ENCODE peak calls at places on chromosome 20, in five cellular contexts. One of them, this sample, is unnamed.

GRCh38 chr20:25336561-25337422 is 53.8 kb downstream of the ABHD12 start:
- DNase-seq in A549: peak
- DNase-seq in uterus: no peak
- DNase-seq in transverse colon: no peak
- DNase-seq in esophagus squamous epithelium: no peak
- DNase-seq in this sample: no peak

GRCh38 chr20:24160563-24161355 is 172.2 kb upstream of the GGTLC1 start:
- DNase-seq in A549: peak
- DNase-seq in uterus: peak
- DNase-seq in transverse colon: peak
- DNase-seq in esophagus squamous epithelium: no peak
- DNase-seq in this sample: peak

GRCh38 chr20:884983-885952 is 30.9 kb downstream of the ANGPT4 start:
- DNase-seq in A549: no peak
- DNase-seq in uterus: no peak
- DNase-seq in transverse colon: no peak
- DNase-seq in esophagus squamous epithelium: no peak
- DNase-seq in this sample: no peak

GRCh38 chr20:17471606-17472187 is 59.5 kb downstream of the BFSP1 start:
- DNase-seq in A549: no peak
- DNase-seq in uterus: no peak
- DNase-seq in transverse colon: no peak
- DNase-seq in esophagus squamous epithelium: no peak
- DNase-seq in this sample: no peak

GRCh38 chr20:44138859-44139258 is 48.1 kb downstream of the JPH2 start:
- DNase-seq in A549: peak
- DNase-seq in uterus: no peak
- DNase-seq in transverse colon: no peak
- DNase-seq in esophagus squamous epithelium: no peak
- DNase-seq in this sample: no peak

GRCh38 chr20:57680131-57680716 is 29.6 kb downstream of the PMEPA1 start:
- DNase-seq in A549: no peak
- DNase-seq in uterus: no peak
- DNase-seq in transverse colon: peak
- DNase-seq in esophagus squamous epithelium: no peak
- DNase-seq in this sample: no peak

GRCh38 chr20:21179796-21180195 is 53.9 kb downstream of the KIZ start:
- DNase-seq in A549: no peak
- DNase-seq in uterus: no peak
- DNase-seq in transverse colon: no peak
- DNase-seq in esophagus squamous epithelium: no peak
- DNase-seq in this sample: no peak

GRCh38 chr20:61252601-61253263 is 671 bp downstream of the CDH4 start:
- DNase-seq in A549: peak
- DNase-seq in uterus: no peak
- DNase-seq in transverse colon: no peak
- DNase-seq in esophagus squamous epithelium: no peak
- DNase-seq in this sample: peak

GRCh38 chr20:19893356-19893755 is 123.8 kb upstream of the NAA20 start:
- DNase-seq in A549: no peak
- DNase-seq in uterus: no peak
- DNase-seq in transverse colon: no peak
- DNase-seq in esophagus squamous epithelium: no peak
- DNase-seq in this sample: no peak

GRCh38 chr20:20593447-20594170 is 118.8 kb downstream of the RALGAPA2 start:
- DNase-seq in A549: peak
- DNase-seq in uterus: no peak
- DNase-seq in transverse colon: no peak
- DNase-seq in esophagus squamous epithelium: no peak
- DNase-seq in this sample: peak

GRCh38 chr20:41050361-41051019 is 21.9 kb downstream of the TOP1 start:
- DNase-seq in A549: no peak
- DNase-seq in uterus: no peak
- DNase-seq in transverse colon: no peak
- DNase-seq in esophagus squamous epithelium: no peak
- DNase-seq in this sample: no peak

GRCh38 chr20:60297649-60298048 is 339.4 kb downstream of the CDH26 start:
- DNase-seq in A549: no peak
- DNase-seq in uterus: no peak
- DNase-seq in transverse colon: no peak
- DNase-seq in esophagus squamous epithelium: no peak
- DNase-seq in this sample: no peak

GRCh38 chr20:21301940-21302644 is 1.0 kb upstream of the XRN2 start:
- DNase-seq in A549: no peak
- DNase-seq in uterus: no peak
- DNase-seq in transverse colon: no peak
- DNase-seq in esophagus squamous epithelium: no peak
- DNase-seq in this sample: no peak

GRCh38 chr20:54025166-54025835 is 45.1 kb downstream of the BCAS1 start:
- DNase-seq in A549: no peak
- DNase-seq in uterus: no peak
- DNase-seq in transverse colon: no peak
- DNase-seq in esophagus squamous epithelium: no peak
- DNase-seq in this sample: peak

GRCh38 chr20:57632286-57632685 is 12.1 kb upstream of the ZBP1 start:
- DNase-seq in A549: no peak
- DNase-seq in uterus: no peak
- DNase-seq in transverse colon: no peak
- DNase-seq in esophagus squamous epithelium: no peak
- DNase-seq in this sample: no peak

GRCh38 chr20:13336308-13337089 is 115.4 kb downstream of the ISM1 start:
- DNase-seq in A549: peak
- DNase-seq in uterus: no peak
- DNase-seq in transverse colon: no peak
- DNase-seq in esophagus squamous epithelium: no peak
- DNase-seq in this sample: peak

GRCh38 chr20:35021063-35021462 is 65.4 kb downstream of the MYH7B start:
- DNase-seq in A549: no peak
- DNase-seq in uterus: no peak
- DNase-seq in transverse colon: no peak
- DNase-seq in esophagus squamous epithelium: no peak
- DNase-seq in this sample: no peak

GRCh38 chr20:24954151-24954550 is 5.1 kb downstream of the CST7 start:
- DNase-seq in A549: no peak
- DNase-seq in uterus: no peak
- DNase-seq in transverse colon: no peak
- DNase-seq in esophagus squamous epithelium: no peak
- DNase-seq in this sample: no peak

GRCh38 chr20:9500121-9500911 is 14.1 kb upstream of the LAMP5 start:
- DNase-seq in A549: no peak
- DNase-seq in uterus: no peak
- DNase-seq in transverse colon: peak
- DNase-seq in esophagus squamous epithelium: no peak
- DNase-seq in this sample: no peak

GRCh38 chr20:51345601-51346101 is 196.9 kb downstream of the NFATC2 start:
- DNase-seq in A549: peak
- DNase-seq in uterus: no peak
- DNase-seq in transverse colon: no peak
- DNase-seq in esophagus squamous epithelium: no peak
- DNase-seq in this sample: peak

GRCh38 chr20:1945134-1945618 is 48.7 kb downstream of the PDYN start:
- DNase-seq in A549: no peak
- DNase-seq in uterus: peak
- DNase-seq in transverse colon: peak
- DNase-seq in esophagus squamous epithelium: no peak
- DNase-seq in this sample: no peak

DNA sequence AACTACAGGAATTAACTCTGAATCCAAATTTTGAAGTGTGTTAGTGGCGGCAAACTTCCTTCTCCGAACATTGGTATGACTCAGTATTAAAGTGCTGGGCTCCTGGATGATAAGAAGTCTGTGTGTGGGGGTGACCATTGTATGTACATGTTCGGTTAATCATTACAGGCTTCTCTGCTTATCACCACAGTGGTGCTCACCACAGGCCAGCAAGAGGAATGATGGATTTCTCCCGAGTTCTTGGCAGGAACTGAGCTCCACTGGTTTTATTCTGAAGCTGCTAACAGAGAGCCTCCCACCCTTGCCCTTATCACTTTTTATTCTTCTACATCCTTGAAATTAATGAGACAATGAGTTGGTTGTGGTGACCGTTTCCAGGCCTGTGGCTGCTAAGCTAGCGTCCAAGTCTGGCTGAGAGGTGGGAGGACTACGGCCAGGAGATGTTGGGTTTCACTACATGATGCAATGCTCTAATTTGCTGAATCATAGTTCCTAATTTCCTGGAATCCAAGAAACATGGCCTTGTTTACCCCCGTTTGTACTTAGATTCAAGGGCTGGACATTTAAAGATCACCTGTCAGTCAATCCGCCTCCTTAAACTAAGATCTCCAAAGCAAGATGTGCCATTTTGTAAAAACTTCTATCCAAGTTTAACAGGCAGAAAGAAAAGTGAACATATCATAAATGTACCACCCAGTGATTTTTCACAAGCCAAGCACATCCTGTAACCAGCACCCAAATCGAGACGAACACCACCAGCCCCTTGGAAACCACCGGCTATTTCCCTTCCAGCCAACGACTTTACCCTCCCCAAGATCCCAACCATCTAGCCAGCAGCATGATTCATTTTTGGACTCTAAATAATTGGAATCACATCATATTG is 172.6 kb downstream of the FOXA2 start:
- DNase-seq in A549: peak
- DNase-seq in uterus: no peak
- DNase-seq in transverse colon: no peak
- DNase-seq in esophagus squamous epithelium: no peak
- DNase-seq in this sample: no peak
- TF ChIP-seq POLR2A in A549: no peak
- TF ChIP-seq POLR2A in uterus: no peak
- TF ChIP-seq POLR2A in transverse colon: no peak
- TF ChIP-seq POLR2A in esophagus squamous epithelium: no peak
- TF ChIP-seq POLR2A in this sample: no peak

DNA sequence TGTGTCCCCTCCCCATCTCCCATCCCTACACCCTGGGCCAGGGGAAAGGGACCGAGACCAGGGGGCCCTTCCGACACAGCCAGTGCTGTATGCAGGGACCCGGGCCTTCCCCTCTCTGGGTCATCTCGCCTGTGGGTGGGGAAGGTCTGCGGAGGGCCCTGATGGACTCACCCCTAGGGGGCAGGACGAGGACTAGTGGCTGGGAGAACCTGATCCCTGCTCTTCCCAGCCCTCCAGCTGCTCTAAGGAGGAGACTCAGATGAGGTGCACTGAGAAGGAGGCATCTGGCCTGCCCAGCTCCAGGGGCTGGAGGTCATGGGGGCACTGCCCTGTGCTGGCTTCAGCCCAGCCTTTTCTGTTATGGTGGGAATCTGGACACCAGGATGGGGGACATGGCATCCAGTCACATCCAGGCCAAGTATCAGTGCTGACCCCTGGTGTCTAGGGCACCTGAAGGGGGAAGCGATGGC is 735 bp downstream of the MYL9 start:
- DNase-seq in A549: peak
- DNase-seq in uterus: peak
- DNase-seq in transverse colon: peak
- DNase-seq in esophagus squamous epithelium: no peak
- DNase-seq in this sample: peak
- TF ChIP-seq POLR2A in A549: no peak
- TF ChIP-seq POLR2A in uterus: no peak
- TF ChIP-seq POLR2A in transverse colon: no peak
- TF ChIP-seq POLR2A in esophagus squamous epithelium: no peak
- TF ChIP-seq POLR2A in this sample: no peak

GRCh38 chr20:31824125-31824485 is 4.9 kb downstream of the MYLK2 start:
- DNase-seq in A549: no peak
- DNase-seq in uterus: no peak
- DNase-seq in transverse colon: no peak
- DNase-seq in esophagus squamous epithelium: no peak
- DNase-seq in this sample: no peak
- TF ChIP-seq POLR2A in A549: no peak
- TF ChIP-seq POLR2A in uterus: no peak
- TF ChIP-seq POLR2A in transverse colon: no peak
- TF ChIP-seq POLR2A in esophagus squamous epithelium: no peak
- TF ChIP-seq POLR2A in this sample: no peak

GRCh38 chr20:36206068-36206467 is 30.2 kb upstream of the AAR2 start:
- DNase-seq in A549: no peak
- DNase-seq in uterus: no peak
- DNase-seq in transverse colon: no peak
- DNase-seq in esophagus squamous epithelium: no peak
- DNase-seq in this sample: no peak
- TF ChIP-seq POLR2A in A549: no peak
- TF ChIP-seq POLR2A in uterus: no peak
- TF ChIP-seq POLR2A in transverse colon: no peak
- TF ChIP-seq POLR2A in esophagus squamous epithelium: no peak
- TF ChIP-seq POLR2A in this sample: no peak

DNA sequence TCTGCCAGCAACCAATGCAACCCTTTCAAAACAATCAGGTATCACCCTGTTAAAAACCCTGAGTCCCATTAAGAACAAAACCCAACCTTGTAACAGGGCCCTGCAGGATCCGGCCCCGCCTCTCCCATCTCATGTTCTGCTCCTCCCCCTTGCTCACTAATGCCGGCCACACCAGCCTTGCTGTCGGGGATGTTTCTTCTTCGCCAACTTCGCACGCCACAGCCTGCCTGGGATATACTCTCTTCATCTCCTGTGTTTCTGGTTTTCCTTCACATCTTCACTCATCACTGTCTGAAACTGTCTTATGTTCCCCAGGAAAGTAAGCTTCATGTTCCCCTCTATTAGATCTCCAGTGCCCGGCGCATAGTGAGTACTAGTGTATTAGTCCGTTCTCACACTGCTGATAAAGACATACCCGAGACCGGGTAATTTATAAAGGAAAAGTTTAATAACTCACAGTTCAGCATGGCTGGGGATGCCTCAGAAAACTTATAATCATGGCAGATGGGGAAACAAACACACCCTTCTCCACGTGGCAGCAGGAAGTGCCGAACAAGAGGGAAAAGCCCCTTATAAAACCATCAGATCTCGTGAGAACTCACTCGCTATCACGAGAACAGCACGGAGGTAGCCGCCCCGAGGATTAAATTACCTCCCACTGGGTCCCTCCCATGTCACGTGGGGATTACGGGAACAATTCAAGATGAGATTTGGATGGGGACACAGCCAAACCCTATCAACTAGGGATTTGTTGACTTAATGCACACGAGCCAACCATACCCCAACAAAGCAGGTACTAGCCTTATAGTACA is 5.1 kb downstream of the TP53RK start:
- DNase-seq in A549: no peak
- DNase-seq in uterus: peak
- DNase-seq in transverse colon: no peak
- DNase-seq in esophagus squamous epithelium: no peak
- DNase-seq in this sample: no peak
- TF ChIP-seq POLR2A in A549: no peak
- TF ChIP-seq POLR2A in uterus: no peak
- TF ChIP-seq POLR2A in transverse colon: no peak
- TF ChIP-seq POLR2A in esophagus squamous epithelium: no peak
- TF ChIP-seq POLR2A in this sample: no peak

This sample was measured in H54.